ENCODE peak calls at places on chromosome 5, in six cellular contexts. P is IMR-90, R is trophoblast cell, E is neuronal stem cell, Z is H1, J is mesenchymal stem cell. V is an unnamed sample.

GRCh38 chr5:97089149-97089801 is 53.1 kb downstream of the LIX1 start:
- DNase-seq in R (no peak), E (no peak), P (no peak), Z (no peak), J (no peak), V (no peak)

GRCh38 chr5:170917113-170917512 is 55.3 kb downstream of the RANBP17 start:
- DNase-seq in E (no peak), Z (no peak), J (no peak), R (no peak), P (no peak), V (no peak)

GRCh38 chr5:106894964-106895363 is 775.8 kb downstream of the EFNA5 start:
- DNase-seq in P (peak), J (peak), E (no peak), Z (no peak), R (no peak), V (no peak)

GRCh38 chr5:23314827-23315226 is 192.6 kb upstream of the PRDM9 start:
- DNase-seq in Z (no peak), R (peak), E (no peak), J (peak), P (peak), V (no peak)

GRCh38 chr5:115246361-115246991 is 16.2 kb downstream of the PGGT1B start:
- DNase-seq in Z (no peak), E (peak), P (peak), R (no peak), J (peak), V (no peak)

GRCh38 chr5:132294728-132295504 is 722 bp downstream of the SLC22A4 start:
- DNase-seq in P (peak), J (peak), R (peak), E (no peak), Z (no peak), V (peak)

GRCh38 chr5:141839015-141839513 is 39.1 kb downstream of the PCDH1 start:
- DNase-seq in R (no peak), P (no peak), Z (peak), E (no peak), J (no peak), V (peak)

GRCh38 chr5:58972301-58972700 is 389.4 kb downstream of the RAB3C start:
- DNase-seq in E (no peak), Z (no peak), P (peak), R (no peak), J (peak), V (no peak)

GRCh38 chr5:74538206-74538661 is 102.3 kb downstream of the ENC1 start:
- DNase-seq in R (peak), Z (no peak), P (peak), E (no peak), J (peak), V (no peak)

GRCh38 chr5:1797109-1797800 is 2.4 kb downstream of the MRPL36 start:
- DNase-seq in J (no peak), P (no peak), Z (no peak), E (no peak), R (no peak), V (no peak)

GRCh38 chr5:142783601-142784291 is 13.6 kb downstream of the ARHGAP26 start:
- DNase-seq in Z (no peak), P (no peak), J (peak), R (no peak), E (no peak), V (no peak)

GRCh38 chr5:174283176-174283575 is 237.7 kb downstream of the NSG2 start:
- DNase-seq in J (no peak), P (no peak), Z (no peak), R (no peak), E (no peak), V (no peak)

GRCh38 chr5:31478901-31479300 is 53.0 kb downstream of the DROSHA start:
- DNase-seq in P (no peak), J (no peak), Z (no peak), R (no peak), E (no peak), V (no peak)

GRCh38 chr5:96702503-96703383 is 40.6 kb downstream of the CAST start:
- DNase-seq in Z (no peak), R (peak), E (peak), P (peak), J (peak), V (peak)

GRCh38 chr5:157740211-157740610 is 3.3 kb upstream of the LSM11 start:
- DNase-seq in P (no peak), R (peak), Z (no peak), J (peak), E (no peak), V (peak)

GRCh38 chr5:150780816-150781221 is 2.3 kb downstream of the SMIM3 start:
- DNase-seq in P (peak), E (no peak), Z (no peak), J (peak), R (no peak), V (no peak)

DNA sequence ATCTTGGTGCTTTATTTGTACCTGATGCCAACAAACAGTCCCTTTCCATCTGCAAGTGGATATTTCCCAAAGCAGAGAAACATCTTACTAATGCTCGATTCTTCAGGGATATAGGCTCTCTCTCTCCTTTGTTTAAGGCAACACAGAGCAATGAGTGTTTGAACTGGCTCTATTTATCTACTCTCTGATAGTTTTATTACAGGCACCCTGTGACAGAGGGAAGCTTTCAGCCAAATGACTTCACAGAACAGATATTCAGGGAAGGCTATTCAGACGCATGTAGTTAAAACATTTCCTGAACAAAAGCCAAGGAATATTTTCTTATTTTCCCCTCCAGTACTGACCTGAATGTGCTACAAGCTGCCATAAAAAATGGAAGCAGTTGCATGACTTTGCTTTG is 141.8 kb downstream of the YIPF5 start:
- DNase-seq in R (no peak), J (peak), P (peak), E (no peak), Z (no peak), V (no peak)
- H3K14ac ChIP-seq in R (no peak), J (no peak), P (peak), E (no peak), Z (no peak), V (no peak)

GRCh38 chr5:38473008-38473407 is 83.4 kb downstream of the LIFR start:
- DNase-seq in E (no peak), P (no peak), Z (no peak), J (no peak), R (peak), V (no peak)

GRCh38 chr5:38471709-38472108 is 84.7 kb downstream of the LIFR start:
- DNase-seq in E (no peak), Z (no peak), J (no peak), P (no peak), R (no peak), V (no peak)

GRCh38 chr5:38468978-38469706 is 87.3 kb downstream of the LIFR start:
- DNase-seq in R (no peak), Z (no peak), E (no peak), J (no peak), P (no peak), V (no peak)

GRCh38 chr5:38469707-38470267 is 86.7 kb downstream of the LIFR start:
- DNase-seq in E (no peak), R (no peak), J (no peak), Z (no peak), P (no peak), V (no peak)

DNA sequence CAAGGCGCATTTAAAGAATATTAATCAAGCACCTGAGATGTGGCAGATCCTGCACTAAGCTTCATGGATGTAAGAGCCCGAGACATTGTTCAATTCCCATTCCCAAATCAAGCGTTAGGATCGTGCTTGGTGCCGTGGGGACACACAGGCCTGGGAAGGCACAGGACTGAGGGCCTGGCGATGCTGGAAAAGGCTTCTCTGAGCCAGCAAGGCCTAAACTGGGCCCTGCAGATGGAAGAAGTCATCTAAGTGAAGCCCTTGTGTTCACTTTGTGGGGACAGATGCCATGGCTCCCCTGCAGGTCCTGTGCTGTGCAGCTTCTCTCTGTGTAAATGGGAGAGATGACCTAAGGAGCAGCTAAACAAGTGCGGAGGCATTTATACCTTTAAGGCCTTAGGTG is 83.9 kb downstream of the LIFR start:
- DNase-seq in R (no peak), Z (no peak), E (no peak), P (no peak), J (no peak), V (no peak)
- H3K14ac ChIP-seq in R (no peak), Z (no peak), E (no peak), P (no peak), J (no peak), V (no peak)

GRCh38 chr5:100761192-100761591 is 141.9 kb downstream of the ST8SIA4 start:
- DNase-seq in Z (no peak), J (no peak), E (no peak), P (peak), R (no peak), V (no peak)

GRCh38 chr5:100762163-100762562 is 140.9 kb downstream of the ST8SIA4 start:
- DNase-seq in J (peak), E (no peak), Z (no peak), R (no peak), P (peak), V (no peak)

GRCh38 chr5:100762995-100763394 is 140.1 kb downstream of the ST8SIA4 start:
- DNase-seq in Z (no peak), J (no peak), R (no peak), P (no peak), E (no peak), V (no peak)

GRCh38 chr5:100758780-100759179 is 144.3 kb downstream of the ST8SIA4 start:
- DNase-seq in R (no peak), Z (no peak), J (no peak), P (no peak), E (no peak), V (no peak)

DNA sequence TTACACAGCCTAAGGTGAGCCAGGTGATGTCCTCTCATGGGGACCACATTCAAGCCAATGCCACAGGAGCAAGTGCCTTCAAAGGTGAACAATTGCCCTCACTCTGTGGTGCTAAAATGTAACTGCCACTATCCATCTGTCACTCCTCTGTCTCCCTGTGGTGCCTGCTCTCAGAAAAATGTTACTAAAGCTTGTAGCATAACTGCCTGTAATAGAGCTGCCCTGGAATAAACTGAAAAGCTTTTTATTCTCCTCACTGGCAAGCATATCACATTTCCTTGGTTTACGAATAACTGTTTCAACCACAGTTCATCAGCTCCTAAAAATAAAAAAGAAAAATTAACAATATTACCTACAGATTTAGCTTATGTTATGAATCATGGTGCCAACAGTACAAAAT is 142.4 kb downstream of the ST8SIA4 start:
- DNase-seq in R (no peak), P (peak), Z (no peak), E (no peak), J (no peak), V (no peak)
- H3K14ac ChIP-seq in R (no peak), P (peak), Z (no peak), E (no peak), J (no peak), V (no peak)

GRCh38 chr5:178546675-178547033 is 43.5 kb downstream of the COL23A1 start:
- DNase-seq in J (no peak), P (no peak), R (no peak), E (no peak), Z (no peak), V (no peak)

GRCh38 chr5:178545156-178545555 is 45.0 kb downstream of the COL23A1 start:
- DNase-seq in Z (no peak), P (no peak), E (peak), J (no peak), R (no peak), V (no peak)

GRCh38 chr5:178545941-178546674 is 44.1 kb downstream of the COL23A1 start:
- DNase-seq in E (no peak), J (no peak), Z (no peak), R (no peak), P (no peak), V (no peak)

GRCh38 chr5:178542455-178542854 is 47.7 kb downstream of the COL23A1 start:
- DNase-seq in J (no peak), Z (no peak), R (no peak), P (no peak), E (no peak), V (no peak)

GRCh38 chr5:178544166-178544834 is 45.9 kb downstream of the COL23A1 start:
- DNase-seq in E (no peak), Z (no peak), J (no peak), P (no peak), R (no peak), V (no peak)
- H3K14ac ChIP-seq in E (no peak), Z (no peak), J (no peak), P (no peak), R (no peak), V (no peak)

GRCh38 chr5:39381376-39381775 is 17.1 kb upstream of the C9 start:
- DNase-seq in E (no peak), Z (no peak), P (no peak), J (no peak), R (no peak), V (peak)
- H3K14ac ChIP-seq in E (no peak), Z (no peak), P (no peak), J (no peak), R (no peak), V (no peak)